ENCODE peak calls at places on chromosomes 1 and 21, in ten cellular contexts. One of them, this sample, is unnamed.

GRCh38 chr1:54884768-54885167 is 2.2 kb downstream of the DHCR24 start:
- DNase-seq in NB4: no peak
- DNase-seq in fibroblast of mammary gland: no peak
- DNase-seq in Panc1: no peak
- DNase-seq in colonic mucosa: no peak
- DNase-seq in OCI-LY7: no peak
- DNase-seq in GM23338: no peak
- DNase-seq in body of pancreas: no peak
- DNase-seq in CD8-positive, alpha-beta T cell: no peak
- DNase-seq in H1: no peak
- DNase-seq in this sample: no peak

GRCh38 chr21:44845418-44846200 is 27.7 kb upstream of the SUMO3 start:
- DNase-seq in NB4: peak; percentile 92
- DNase-seq in fibroblast of mammary gland: peak; percentile 49
- DNase-seq in Panc1: no peak
- DNase-seq in colonic mucosa: peak; percentile 76
- DNase-seq in OCI-LY7: peak; percentile 21
- DNase-seq in GM23338: peak; percentile 90
- DNase-seq in body of pancreas: peak; percentile 26
- DNase-seq in CD8-positive, alpha-beta T cell: peak; percentile 44
- DNase-seq in H1: peak; percentile 90
- DNase-seq in this sample: no peak

GRCh38 chr1:29761159-29761928 is 525.0 kb downstream of the PTPRU start:
- DNase-seq in NB4: no peak
- DNase-seq in fibroblast of mammary gland: no peak
- DNase-seq in Panc1: no peak
- DNase-seq in colonic mucosa: no peak
- DNase-seq in OCI-LY7: no peak
- DNase-seq in GM23338: no peak
- DNase-seq in body of pancreas: no peak
- DNase-seq in CD8-positive, alpha-beta T cell: no peak
- DNase-seq in H1: no peak
- DNase-seq in this sample: no peak

GRCh38 chr1:162605225-162605927 is 26.9 kb upstream of the DDR2 start:
- DNase-seq in NB4: no peak
- DNase-seq in fibroblast of mammary gland: peak; percentile 98
- DNase-seq in Panc1: peak; percentile 89
- DNase-seq in colonic mucosa: no peak
- DNase-seq in OCI-LY7: no peak
- DNase-seq in GM23338: no peak
- DNase-seq in body of pancreas: no peak
- DNase-seq in CD8-positive, alpha-beta T cell: no peak
- DNase-seq in H1: no peak
- DNase-seq in this sample: peak; percentile 73

GRCh38 chr1:2416403-2416802 is 4.0 kb upstream of the PEX10 start:
- DNase-seq in NB4: no peak
- DNase-seq in fibroblast of mammary gland: no peak
- DNase-seq in Panc1: no peak
- DNase-seq in colonic mucosa: peak; percentile 68
- DNase-seq in OCI-LY7: peak; percentile 47
- DNase-seq in GM23338: no peak
- DNase-seq in body of pancreas: no peak
- DNase-seq in CD8-positive, alpha-beta T cell: peak; percentile 45
- DNase-seq in H1: no peak
- DNase-seq in this sample: no peak

GRCh38 chr1:116489231-116489697 is 81.6 kb downstream of the CD58 start:
- DNase-seq in NB4: no peak
- DNase-seq in fibroblast of mammary gland: no peak
- DNase-seq in Panc1: no peak
- DNase-seq in colonic mucosa: peak; percentile 69
- DNase-seq in OCI-LY7: no peak
- DNase-seq in GM23338: no peak
- DNase-seq in body of pancreas: peak; percentile 54
- DNase-seq in CD8-positive, alpha-beta T cell: no peak
- DNase-seq in H1: no peak
- DNase-seq in this sample: no peak

GRCh38 chr1:41762251-41762650 is 156.5 kb downstream of the HIVEP3 start:
- DNase-seq in NB4: peak; percentile 23
- DNase-seq in fibroblast of mammary gland: no peak
- DNase-seq in Panc1: no peak
- DNase-seq in colonic mucosa: no peak
- DNase-seq in OCI-LY7: no peak
- DNase-seq in GM23338: no peak
- DNase-seq in body of pancreas: no peak
- DNase-seq in CD8-positive, alpha-beta T cell: no peak
- DNase-seq in H1: no peak
- DNase-seq in this sample: no peak

GRCh38 chr1:91697322-91698260 is 188.4 kb downstream of the TGFBR3 start:
- DNase-seq in NB4: no peak
- DNase-seq in fibroblast of mammary gland: peak; percentile 96
- DNase-seq in Panc1: no peak
- DNase-seq in colonic mucosa: no peak
- DNase-seq in OCI-LY7: no peak
- DNase-seq in GM23338: no peak
- DNase-seq in body of pancreas: no peak
- DNase-seq in CD8-positive, alpha-beta T cell: peak; percentile 31
- DNase-seq in H1: no peak
- DNase-seq in this sample: peak; percentile 44

GRCh38 chr1:104322131-104322530 is 572.4 kb downstream of the AMY1C start:
- DNase-seq in NB4: no peak
- DNase-seq in fibroblast of mammary gland: no peak
- DNase-seq in Panc1: no peak
- DNase-seq in colonic mucosa: no peak
- DNase-seq in OCI-LY7: no peak
- DNase-seq in GM23338: no peak
- DNase-seq in body of pancreas: no peak
- DNase-seq in CD8-positive, alpha-beta T cell: no peak
- DNase-seq in H1: no peak
- DNase-seq in this sample: no peak

GRCh38 chr1:176893625-176894352 is 270.7 kb downstream of the ASTN1 start:
- DNase-seq in NB4: no peak
- DNase-seq in fibroblast of mammary gland: no peak
- DNase-seq in Panc1: no peak
- DNase-seq in colonic mucosa: no peak
- DNase-seq in OCI-LY7: no peak
- DNase-seq in GM23338: no peak
- DNase-seq in body of pancreas: no peak
- DNase-seq in CD8-positive, alpha-beta T cell: no peak
- DNase-seq in H1: no peak
- DNase-seq in this sample: no peak

GRCh38 chr1:198528376-198528775 is 12.1 kb downstream of the ATP6V1G3 start:
- DNase-seq in NB4: no peak
- DNase-seq in fibroblast of mammary gland: peak; percentile 26
- DNase-seq in Panc1: no peak
- DNase-seq in colonic mucosa: no peak
- DNase-seq in OCI-LY7: no peak
- DNase-seq in GM23338: no peak
- DNase-seq in body of pancreas: no peak
- DNase-seq in CD8-positive, alpha-beta T cell: no peak
- DNase-seq in H1: no peak
- DNase-seq in this sample: peak; percentile 10

GRCh38 chr1:72435025-72435424 is 152.7 kb upstream of the NEGR1 start:
- DNase-seq in NB4: no peak
- DNase-seq in fibroblast of mammary gland: peak; percentile 29
- DNase-seq in Panc1: no peak
- DNase-seq in colonic mucosa: no peak
- DNase-seq in OCI-LY7: no peak
- DNase-seq in GM23338: no peak
- DNase-seq in body of pancreas: no peak
- DNase-seq in CD8-positive, alpha-beta T cell: no peak
- DNase-seq in H1: no peak
- DNase-seq in this sample: peak; percentile 31

GRCh38 chr1:11707621-11708276 is 16.2 kb downstream of the DRAXIN start:
- DNase-seq in NB4: peak; percentile 67
- DNase-seq in fibroblast of mammary gland: no peak
- DNase-seq in Panc1: no peak
- DNase-seq in colonic mucosa: no peak
- DNase-seq in OCI-LY7: no peak
- DNase-seq in GM23338: no peak
- DNase-seq in body of pancreas: peak; percentile 77
- DNase-seq in CD8-positive, alpha-beta T cell: no peak
- DNase-seq in H1: no peak
- DNase-seq in this sample: no peak

GRCh38 chr1:28594661-28595411 is 2.8 kb downstream of the RAB42 start:
- DNase-seq in NB4: no peak
- DNase-seq in fibroblast of mammary gland: peak; percentile 42
- DNase-seq in Panc1: no peak
- DNase-seq in colonic mucosa: no peak
- DNase-seq in OCI-LY7: no peak
- DNase-seq in GM23338: peak; percentile 80
- DNase-seq in body of pancreas: no peak
- DNase-seq in CD8-positive, alpha-beta T cell: no peak
- DNase-seq in H1: peak; percentile 63
- DNase-seq in this sample: no peak

GRCh38 chr1:159941867-159942560 is 3.4 kb downstream of the IGSF9 start:
- DNase-seq in NB4: no peak
- DNase-seq in fibroblast of mammary gland: no peak
- DNase-seq in Panc1: no peak
- DNase-seq in colonic mucosa: no peak
- DNase-seq in OCI-LY7: no peak
- DNase-seq in GM23338: peak; percentile 35
- DNase-seq in body of pancreas: no peak
- DNase-seq in CD8-positive, alpha-beta T cell: no peak
- DNase-seq in H1: no peak
- DNase-seq in this sample: no peak

GRCh38 chr1:87588445-87588844 is 259.8 kb downstream of the LMO4 start:
- DNase-seq in NB4: peak; percentile 7
- DNase-seq in fibroblast of mammary gland: no peak
- DNase-seq in Panc1: no peak
- DNase-seq in colonic mucosa: no peak
- DNase-seq in OCI-LY7: no peak
- DNase-seq in GM23338: no peak
- DNase-seq in body of pancreas: no peak
- DNase-seq in CD8-positive, alpha-beta T cell: no peak
- DNase-seq in H1: no peak
- DNase-seq in this sample: no peak

GRCh38 chr1:229027622-229028182 is 243.2 kb upstream of the RAB4A start:
- DNase-seq in NB4: peak; percentile 98
- DNase-seq in fibroblast of mammary gland: peak; percentile 82
- DNase-seq in Panc1: no peak
- DNase-seq in colonic mucosa: no peak
- DNase-seq in OCI-LY7: peak; percentile 46
- DNase-seq in GM23338: peak; percentile 71
- DNase-seq in body of pancreas: no peak
- DNase-seq in CD8-positive, alpha-beta T cell: no peak
- DNase-seq in H1: no peak
- DNase-seq in this sample: no peak
- H3K4me3 ChIP-seq in NB4: no peak overlapping the region
- H3K4me3 ChIP-seq in fibroblast of mammary gland: no peak overlapping the region
- H3K4me3 ChIP-seq in Panc1: no peak overlapping the region
- H3K4me3 ChIP-seq in colonic mucosa: no peak overlapping the region
- H3K4me3 ChIP-seq in OCI-LY7: peak overlapping the region; percentile 16
- H3K4me3 ChIP-seq in GM23338: peak overlapping the region; percentile 33
- H3K4me3 ChIP-seq in body of pancreas: no peak overlapping the region
- H3K4me3 ChIP-seq in CD8-positive, alpha-beta T cell: peak overlapping the region; percentile 42
- H3K4me3 ChIP-seq in H1: peak overlapping the region; percentile 10
- H3K4me3 ChIP-seq in this sample: no peak overlapping the region

DNA sequence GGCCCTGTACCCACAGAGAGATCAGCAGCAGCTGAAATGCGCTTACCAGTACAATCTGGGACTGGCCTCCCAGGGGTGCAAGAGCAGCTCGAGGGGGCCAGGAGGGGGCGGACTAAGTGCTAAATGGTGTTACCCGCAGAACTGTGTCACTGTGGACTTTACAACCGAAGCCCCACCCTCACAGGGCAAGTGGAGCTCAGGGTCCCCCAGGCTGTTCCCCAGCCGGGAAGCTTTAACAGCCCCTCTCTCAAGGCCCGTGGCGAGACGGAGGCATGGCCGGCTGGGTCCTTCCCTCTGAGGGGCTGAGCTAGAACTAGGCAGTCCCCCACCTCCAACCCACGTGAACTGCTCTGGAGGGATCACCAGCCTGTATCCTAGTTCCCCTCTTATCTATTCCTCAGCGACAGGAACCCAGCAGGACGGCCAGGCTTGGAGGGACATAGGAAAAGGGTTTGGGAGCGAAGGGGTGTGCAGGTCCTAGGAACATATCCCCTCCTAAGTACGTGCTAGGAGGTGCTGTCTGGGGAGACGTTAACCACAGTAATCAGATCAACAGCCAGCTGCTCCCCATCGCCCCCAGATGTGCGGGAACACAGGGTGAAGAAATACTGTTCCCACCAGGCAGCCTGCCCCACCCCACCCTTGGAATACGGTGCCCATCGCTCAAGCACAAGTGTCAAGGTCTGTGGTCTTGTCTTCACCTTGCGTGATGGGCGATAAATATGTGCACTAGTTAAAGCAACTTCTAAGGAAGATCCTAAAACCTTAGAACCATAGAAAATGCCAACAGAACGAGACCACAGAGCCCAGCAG is 24.4 kb downstream of the ZBTB17 start:
- DNase-seq in NB4: peak; percentile 56
- DNase-seq in fibroblast of mammary gland: no peak
- DNase-seq in Panc1: no peak
- DNase-seq in colonic mucosa: no peak
- DNase-seq in OCI-LY7: no peak
- DNase-seq in GM23338: peak; percentile 29
- DNase-seq in body of pancreas: peak; percentile 11
- DNase-seq in CD8-positive, alpha-beta T cell: peak; percentile 53
- DNase-seq in H1: peak; percentile 57
- DNase-seq in this sample: no peak
- TF ChIP-seq CTCF in NB4: peak; percentile 8
- TF ChIP-seq CTCF in fibroblast of mammary gland: no peak
- TF ChIP-seq CTCF in Panc1: no peak
- TF ChIP-seq CTCF in colonic mucosa: no peak
- TF ChIP-seq CTCF in OCI-LY7: peak; percentile 12
- TF ChIP-seq CTCF in GM23338: peak; percentile 35
- TF ChIP-seq CTCF in body of pancreas: no peak
- TF ChIP-seq CTCF in CD8-positive, alpha-beta T cell: no peak
- TF ChIP-seq CTCF in H1: no peak
- TF ChIP-seq CTCF in this sample: no peak

DNA sequence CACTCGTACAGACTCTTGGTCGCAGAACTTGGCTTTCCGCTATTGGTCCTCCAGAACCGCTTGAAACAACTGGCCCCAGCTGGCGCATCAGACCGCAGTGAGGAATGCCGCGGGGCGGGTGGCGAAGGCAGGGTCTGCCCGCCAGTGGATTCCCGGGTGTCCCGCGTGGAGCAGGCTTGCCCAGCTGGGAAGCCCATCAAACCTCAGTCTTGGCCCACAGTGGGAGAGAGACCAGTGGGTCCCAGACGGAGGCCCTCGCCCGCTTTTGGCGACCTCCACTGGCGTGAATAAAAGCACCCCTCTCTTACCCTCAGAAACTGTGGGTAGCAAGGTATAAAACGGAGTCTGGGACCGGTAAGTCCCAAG is 3.9 kb upstream of the LHX8 start:
- DNase-seq in NB4: no peak
- DNase-seq in fibroblast of mammary gland: no peak
- DNase-seq in Panc1: no peak
- DNase-seq in colonic mucosa: no peak
- DNase-seq in OCI-LY7: no peak
- DNase-seq in GM23338: peak; percentile 70
- DNase-seq in body of pancreas: no peak
- DNase-seq in CD8-positive, alpha-beta T cell: no peak
- DNase-seq in H1: peak; percentile 69
- DNase-seq in this sample: no peak
- H3K4me3 ChIP-seq in NB4: no peak overlapping the region
- H3K4me3 ChIP-seq in fibroblast of mammary gland: no peak overlapping the region
- H3K4me3 ChIP-seq in Panc1: no peak overlapping the region
- H3K4me3 ChIP-seq in colonic mucosa: no peak overlapping the region
- H3K4me3 ChIP-seq in OCI-LY7: no peak overlapping the region
- H3K4me3 ChIP-seq in GM23338: peak overlapping the region; percentile 75
- H3K4me3 ChIP-seq in body of pancreas: no peak overlapping the region
- H3K4me3 ChIP-seq in CD8-positive, alpha-beta T cell: no peak overlapping the region
- H3K4me3 ChIP-seq in H1: peak overlapping the region; percentile 70
- H3K4me3 ChIP-seq in this sample: no peak overlapping the region

GRCh38 chr1:238399558-238399957 is 508.8 kb upstream of the ZP4 start:
- DNase-seq in NB4: peak; percentile 26
- DNase-seq in fibroblast of mammary gland: peak; percentile 0
- DNase-seq in Panc1: no peak
- DNase-seq in colonic mucosa: no peak
- DNase-seq in OCI-LY7: no peak
- DNase-seq in GM23338: peak; percentile 50
- DNase-seq in body of pancreas: no peak
- DNase-seq in CD8-positive, alpha-beta T cell: no peak
- DNase-seq in H1: no peak
- DNase-seq in this sample: no peak
- TF ChIP-seq CTCF in NB4: peak; percentile 43
- TF ChIP-seq CTCF in fibroblast of mammary gland: no peak
- TF ChIP-seq CTCF in Panc1: peak; percentile 20
- TF ChIP-seq CTCF in colonic mucosa: no peak
- TF ChIP-seq CTCF in OCI-LY7: peak; percentile 33
- TF ChIP-seq CTCF in GM23338: peak; percentile 60
- TF ChIP-seq CTCF in body of pancreas: no peak
- TF ChIP-seq CTCF in CD8-positive, alpha-beta T cell: no peak
- TF ChIP-seq CTCF in H1: peak; percentile 51
- TF ChIP-seq CTCF in this sample: no peak